ENCODE peak calls at places on chromosomes 12 and 14, in six cellular contexts. Y, T, L, J, B and U are unnamed samples. For H3K36me3, the result is how much of the 10 kb centered on the place peaks cover.

GRCh38 chr14:43308411-43308810 is 1198.7 kb downstream of the FSCB start:
- DNase-seq in Y (no peak), L (no peak), T (no peak), B (no peak), J (no peak), U (no peak)

GRCh38 chr12:54258286-54258685 is 21.6 kb downstream of the CBX5 start:
- DNase-seq in B (no peak), Y (no peak), T (no peak), J (no peak), L (no peak), U (no peak)

GRCh38 chr14:103688906-103689902 is 26.0 kb downstream of the XRCC3 start:
- DNase-seq in L (no peak), T (no peak), Y (no peak), B (peak), J (no peak), U (no peak)

GRCh38 chr14:100165376-100165775 is 5.9 kb upstream of the DEGS2 start:
- DNase-seq in J (no peak), T (no peak), Y (no peak), B (no peak), L (no peak), U (no peak)

GRCh38 chr12:42741771-42742510 is 152.4 kb upstream of the PRICKLE1 start:
- DNase-seq in T (no peak), L (peak), B (no peak), J (no peak), Y (no peak), U (peak)

GRCh38 chr14:65949711-65950516 is 536.3 kb upstream of the CCDC196 start:
- DNase-seq in T (peak), L (peak), B (peak), J (peak), Y (no peak), U (peak)

GRCh38 chr14:72657214-72657921 is 236.5 kb downstream of the DPF3 start:
- DNase-seq in T (no peak), L (no peak), J (no peak), B (no peak), Y (no peak), U (no peak)

GRCh38 chr12:66438601-66439000 is 136.3 kb downstream of the HELB start:
- DNase-seq in T (no peak), B (no peak), L (peak), J (no peak), Y (no peak), U (no peak)

GRCh38 chr12:77782034-77782433 is 48.7 kb upstream of the NAV3 start:
- DNase-seq in Y (no peak), L (no peak), T (no peak), J (no peak), B (no peak), U (no peak)

DNA sequence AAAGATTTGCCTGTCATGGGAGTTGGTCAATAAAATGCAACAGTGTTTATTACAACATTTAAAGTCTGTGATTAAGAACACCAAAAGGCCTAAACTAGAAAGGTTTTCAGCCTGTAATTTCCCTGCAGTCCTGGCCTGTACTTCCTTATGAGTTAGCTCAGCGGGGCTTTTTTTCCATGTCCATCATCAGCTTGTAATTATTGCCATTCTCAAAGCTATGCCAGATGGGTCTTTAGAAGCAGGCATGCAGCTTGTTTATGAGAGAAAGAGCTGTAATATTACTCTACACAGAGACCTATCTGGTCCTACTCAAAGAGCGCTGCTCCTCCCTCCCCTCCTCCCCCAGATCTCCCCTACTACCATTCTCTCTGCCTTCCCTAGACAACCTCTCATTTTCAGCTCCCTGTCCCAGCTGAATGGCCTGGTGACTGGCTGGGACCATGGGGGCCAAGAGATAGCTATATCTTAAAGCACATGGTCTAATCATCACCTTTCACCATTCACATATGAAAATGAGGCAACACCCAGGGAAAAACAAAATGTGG is 209.9 kb upstream of the CDKN3 start:
- DNase-seq in Y (no peak), T (no peak), L (no peak), B (no peak), J (no peak), U (no peak)
- TF ChIP-seq CTCF in Y (no peak), T (no peak), L (no peak), B (no peak), J (no peak), U (no peak)

DNA sequence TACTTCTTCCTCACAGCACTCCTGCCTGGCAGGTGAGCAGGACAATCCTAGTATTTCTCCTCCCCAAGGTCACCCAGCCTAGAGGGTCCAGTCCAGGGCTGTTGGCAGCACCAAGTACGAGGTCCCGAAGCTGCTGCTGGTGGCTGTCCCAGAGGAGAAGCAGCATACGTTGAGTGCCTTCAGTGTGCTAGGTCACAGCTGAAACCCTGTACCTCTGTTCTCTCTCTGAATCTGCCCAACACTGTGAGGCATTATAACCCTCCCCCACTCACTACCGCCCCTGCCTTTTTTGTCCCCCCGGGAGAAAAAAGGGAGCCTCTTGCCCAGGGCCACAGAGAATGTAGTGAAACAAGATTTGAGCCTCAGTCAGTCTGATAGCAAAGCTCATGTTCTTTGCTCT is 53.4 kb downstream of the PPP2R5C start:
- DNase-seq in Y (no peak), T (no peak), L (no peak), B (no peak), J (no peak), U (no peak)
- H3K4me3 ChIP-seq in Y (no peak), T (no peak), L (no peak), B (no peak), J (no peak), U (no peak)

GRCh38 chr12:132851465-132851864 is 22.8 kb upstream of the GOLGA3 start:
- DNase-seq in T (no peak), L (no peak), B (no peak), Y (no peak), J (no peak), U (no peak)
- H3K36me3 ChIP-seq in T (half or more), L (under half), B (half or more), Y (half or more), J (half or more), U (under half)

DNA sequence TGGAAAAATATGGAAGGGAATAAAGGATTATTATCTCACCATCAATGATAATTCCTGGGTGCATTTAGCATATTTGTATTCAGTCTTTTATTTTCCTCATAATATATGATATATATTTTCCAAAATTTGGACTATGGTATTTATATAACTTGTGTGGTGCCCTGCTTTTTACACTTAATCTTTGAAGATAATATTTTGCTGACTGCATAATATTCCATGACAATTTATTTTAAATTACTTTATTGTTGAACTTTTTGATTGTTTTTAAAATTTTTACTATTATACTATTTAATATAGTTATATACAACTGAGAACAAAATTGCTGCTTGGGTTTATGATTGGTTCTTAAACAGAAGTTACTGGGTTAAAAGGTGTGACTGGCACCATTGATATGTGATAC is 212.3 kb downstream of the TTC6 start:
- DNase-seq in B (no peak), Y (no peak), L (no peak), T (no peak), J (no peak), U (no peak)
- TF ChIP-seq CTCF in B (no peak), Y (no peak), L (no peak), T (no peak), J (no peak), U (no peak)

GRCh38 chr12:23488130-23488529 is 461.3 kb downstream of the SOX5 start:
- DNase-seq in B (no peak), J (no peak), L (no peak), T (no peak), Y (no peak), U (no peak)

GRCh38 chr12:23482571-23482970 is 466.9 kb downstream of the SOX5 start:
- DNase-seq in L (no peak), T (no peak), J (no peak), Y (no peak), B (no peak), U (no peak)

GRCh38 chr12:23484238-23484637 is 465.2 kb downstream of the SOX5 start:
- DNase-seq in T (no peak), J (no peak), L (no peak), B (no peak), Y (no peak), U (no peak)
- H3K4me3 ChIP-seq in T (no peak), J (no peak), L (no peak), B (no peak), Y (no peak), U (no peak)

GRCh38 chr14:50740858-50741257 is 72.8 kb upstream of the SAV1 start:
- DNase-seq in J (no peak), Y (no peak), T (no peak), B (no peak), L (no peak), U (no peak)
- H3K36me3 ChIP-seq in J (half or more), Y (under half), T (half or more), B (half or more), L (under half), U (under half)

DNA sequence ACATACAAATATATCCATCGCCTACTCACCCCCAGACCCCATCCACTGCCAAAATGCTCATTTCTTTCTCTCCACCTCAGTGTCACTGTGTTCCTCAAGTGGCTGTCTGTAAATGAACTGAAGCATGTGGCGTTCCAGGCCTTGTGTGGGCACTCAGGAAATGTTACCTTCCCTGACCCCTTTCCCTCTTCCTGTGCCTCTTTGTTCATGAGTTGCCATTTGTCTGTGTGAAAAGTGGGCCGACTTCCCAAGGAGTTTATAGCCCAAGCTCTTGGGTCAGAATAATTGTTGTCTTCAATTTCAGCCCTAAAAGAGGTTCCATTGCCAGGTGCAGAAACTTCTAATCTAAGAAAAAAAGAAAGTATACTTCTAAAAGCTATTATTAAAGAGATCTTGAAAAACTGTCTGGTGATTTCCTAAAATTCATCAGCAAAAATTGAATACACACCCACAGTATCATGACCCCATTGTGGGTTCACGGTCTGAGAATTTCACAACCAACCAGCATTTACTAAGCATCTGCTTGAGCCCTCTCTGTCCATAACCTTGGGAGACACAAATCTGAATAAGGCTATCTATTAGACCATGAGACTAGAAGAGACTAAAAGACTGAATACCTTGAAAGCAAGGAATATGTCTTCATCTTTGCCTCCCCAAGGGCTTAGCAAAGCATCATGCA is 201.4 kb upstream of the EEA1 start:
- DNase-seq in T (no peak), Y (no peak), L (no peak), B (no peak), J (no peak), U (no peak)
- TF ChIP-seq CTCF in T (no peak), Y (no peak), L (no peak), B (no peak), J (no peak), U (no peak)

GRCh38 chr12:95498968-95499367 is 25.0 kb downstream of the METAP2 start:
- DNase-seq in J (no peak), Y (no peak), T (no peak), L (no peak), B (no peak), U (no peak)

GRCh38 chr12:95509300-95509699 is 35.3 kb downstream of the METAP2 start:
- DNase-seq in T (no peak), B (no peak), Y (no peak), J (no peak), L (no peak), U (no peak)

GRCh38 chr12:95506707-95507523 is 33.0 kb downstream of the METAP2 start:
- DNase-seq in B (no peak), Y (no peak), J (no peak), T (no peak), L (no peak), U (no peak)

GRCh38 chr12:95505039-95505438 is 31.1 kb downstream of the METAP2 start:
- DNase-seq in L (no peak), J (no peak), T (no peak), Y (no peak), B (no peak), U (no peak)

DNA sequence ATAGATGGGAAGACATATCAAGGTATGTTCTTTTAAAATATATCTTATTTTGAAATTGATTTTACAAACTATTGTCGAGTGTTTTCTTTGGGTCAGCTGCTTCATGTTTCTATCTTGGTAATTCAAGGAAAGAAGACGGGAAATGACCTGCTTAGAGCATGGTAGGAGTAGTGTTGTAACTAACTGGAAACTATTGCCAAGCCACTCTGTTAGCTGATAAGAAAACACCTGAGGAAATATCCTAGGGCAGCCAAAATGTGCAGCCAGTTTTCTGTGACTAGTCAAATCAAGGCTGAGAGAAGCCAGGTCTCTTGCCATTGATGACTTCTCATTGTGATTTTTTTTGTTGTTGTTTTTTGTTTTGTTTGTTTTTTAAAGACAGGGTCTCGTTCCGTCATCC is 30.2 kb downstream of the METAP2 start:
- DNase-seq in B (no peak), T (no peak), Y (no peak), J (no peak), L (no peak), U (no peak)
- H3K4me3 ChIP-seq in B (no peak), T (no peak), Y (no peak), J (no peak), L (no peak), U (no peak)

DNA sequence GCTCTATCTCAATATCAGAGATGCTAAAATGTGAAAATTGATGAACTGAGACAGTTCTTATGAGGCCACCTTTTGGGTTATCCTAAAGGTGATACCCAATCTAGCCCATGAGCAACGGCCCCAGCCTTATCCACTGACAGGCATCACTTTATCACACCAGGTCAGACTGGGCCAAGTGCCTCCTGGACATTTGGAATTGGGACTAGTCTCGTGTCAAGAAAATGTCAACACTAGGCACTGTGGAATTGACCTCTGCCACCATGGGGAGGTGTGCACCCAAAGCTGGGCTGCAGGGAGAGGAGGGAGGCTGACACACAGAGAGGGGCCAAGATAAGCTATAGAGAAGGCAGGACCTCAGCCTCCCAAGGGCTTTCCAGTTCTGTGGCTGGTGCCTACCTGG is 78.5 kb upstream of the ZFP36L1 start:
- DNase-seq in T (no peak), L (no peak), B (no peak), J (no peak), Y (no peak), U (no peak)
- H3K36me3 ChIP-seq in T (under half), L (under half), B (half or more), J (half or more), Y (half or more), U (under half)

DNA sequence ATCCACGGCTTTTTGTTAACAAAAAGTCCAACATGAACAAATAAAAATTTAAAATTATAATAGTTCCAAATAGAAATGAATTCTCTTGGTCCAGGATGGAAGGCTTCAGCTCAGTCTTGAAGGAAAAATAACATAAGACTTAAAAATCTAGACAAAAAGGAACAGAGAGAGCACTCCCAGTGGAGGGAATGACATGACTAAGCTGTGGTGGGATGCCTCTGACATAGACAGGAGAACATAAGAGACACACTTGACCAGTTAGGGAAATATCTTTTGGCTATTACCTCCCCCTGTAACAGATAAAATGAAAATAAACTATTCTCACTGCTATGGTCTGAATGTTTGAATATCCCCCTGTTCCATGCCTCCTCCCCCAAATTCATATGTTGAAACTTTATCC is 106.8 kb downstream of the BBS10 start:
- DNase-seq in T (no peak), B (no peak), L (no peak), J (no peak), Y (no peak), U (no peak)
- TF ChIP-seq CTCF in T (no peak), B (no peak), L (no peak), J (no peak), Y (no peak), U (no peak)